ENCODE peak calls at places on chromosomes 5 and 9, in five cellular contexts. C is amniotic stem cell; V is CD4-positive, alpha-beta T cell; Z is iPS-NIHi11; S is psoas muscle. T is an unnamed sample.

GRCh38 chr5:10331341-10331796 is 22.1 kb upstream of the MARCHF6 start:
- DNase-seq in C (no peak), V (no peak), Z (no peak), S (peak; percentile 35), T (peak; percentile 82)

GRCh38 chr9:469672-470040 is 255.0 kb downstream of the DOCK8 start:
- DNase-seq in C (no peak), V (no peak), Z (peak; percentile 47), S (peak; percentile 15), T (no peak)

GRCh38 chr9:60546406-60546805 is 367.8 kb upstream of the SPATA31A5 start:
- DNase-seq in C (no peak), V (no peak), Z (no peak), S (no peak), T (no peak)

GRCh38 chr5:34657550-34657921 is 1.4 kb downstream of the RAI14 start:
- DNase-seq in C (no peak), V (no peak), Z (peak; percentile 43), S (peak; percentile 26), T (peak; percentile 42)

GRCh38 chr5:135262364-135262763 is 136.7 kb downstream of the MACROH2A1 start:
- DNase-seq in C (no peak), V (no peak), Z (no peak), S (no peak), T (no peak)

GRCh38 chr5:132832612-132833011 is 2.2 kb upstream of the SHROOM1 start:
- DNase-seq in C (no peak), V (no peak), Z (no peak), S (no peak), T (no peak)

GRCh38 chr5:54309237-54309636 is 1.1 kb downstream of the ARL15 start:
- DNase-seq in C (no peak), V (no peak), Z (no peak), S (no peak), T (peak; percentile 15)

GRCh38 chr9:93079371-93079770 is 16.6 kb upstream of the CARD19 start:
- DNase-seq in C (no peak), V (no peak), Z (no peak), S (no peak), T (no peak)

GRCh38 chr9:120617637-120617979 is 37.6 kb upstream of the CDK5RAP2 start:
- DNase-seq in C (no peak), V (no peak), Z (no peak), S (no peak), T (peak; percentile 18)

GRCh38 chr5:62143268-62144229 is 162.5 kb upstream of the KIF2A start:
- DNase-seq in C (no peak), V (no peak), Z (no peak), S (no peak), T (peak; percentile 40)

GRCh38 chr5:141476132-141476909 is 555 bp downstream of the PCDHGC3 start:
- DNase-seq in C (peak; percentile 69), V (no peak), Z (peak; percentile 38), S (peak; percentile 73), T (peak; percentile 85)

GRCh38 chr9:134671341-134672113 is 29.9 kb downstream of the COL5A1 start:
- DNase-seq in C (no peak), V (no peak), Z (no peak), S (peak; percentile 9), T (no peak)

GRCh38 chr5:35003018-35003957 is 44.5 kb downstream of the AGXT2 start:
- DNase-seq in C (peak; percentile 8), V (peak; percentile 20), Z (peak; percentile 87), S (peak; percentile 43), T (peak; percentile 46)